ENCODE peak calls at places on chromosomes 6 and 20, in five cellular contexts. T is CD8-positive, alpha-beta T cell; H is effector CD4-positive, alpha-beta T cell; B is hypothalamus; X is lung. E is an unnamed sample.

GRCh38 chr6:12111271-12111670 is 99.2 kb downstream of the HIVEP1 start:
- DNase-seq in T (no peak), H (no peak), X (no peak), B (no peak), E (no peak)

GRCh38 chr20:41483553-41483930 is 116.9 kb upstream of the EMILIN3 start:
- DNase-seq in H (no peak), B (no peak), X (no peak), T (no peak), E (peak; percentile 44)

GRCh38 chr6:130520235-130520634 is 154.4 kb downstream of the TMEM200A start:
- DNase-seq in T (no peak), B (no peak), X (no peak), H (no peak), E (peak; percentile 31)

GRCh38 chr20:43911066-43911465 is 3.6 kb upstream of the TOX2 start:
- DNase-seq in H (no peak), B (no peak), X (peak; percentile 28), T (peak; percentile 43), E (peak; percentile 55)

GRCh38 chr20:34516874-34517542 is 786 bp downstream of the DYNLRB1 start:
- DNase-seq in B (peak; percentile 32), X (no peak), T (no peak), H (peak; percentile 8), E (no peak)

GRCh38 chr6:22717906-22718305 is 148.5 kb downstream of the HDGFL1 start:
- DNase-seq in B (no peak), X (no peak), T (no peak), H (no peak), E (no peak)

GRCh38 chr6:43702522-43703440 is 15.2 kb upstream of the MRPS18A start:
- DNase-seq in H (no peak), B (no peak), T (no peak), X (peak; percentile 93), E (peak; percentile 96)

GRCh38 chr6:118485601-118486550 is 62.2 kb upstream of the PLN start:
- DNase-seq in B (peak; percentile 2), H (no peak), T (no peak), X (no peak), E (no peak)

GRCh38 chr6:23213193-23213592 is 643.8 kb downstream of the HDGFL1 start:
- DNase-seq in H (no peak), B (no peak), T (no peak), X (no peak), E (peak; percentile 46)

GRCh38 chr6:31308050-31308844 is 36.4 kb upstream of the HLA-C start:
- DNase-seq in X (peak; percentile 89), T (peak; percentile 86), H (peak; percentile 56), B (no peak), E (peak; percentile 6)

GRCh38 chr6:84645000-84645399 is 119.4 kb downstream of the TBX18 start:
- DNase-seq in X (no peak), T (no peak), B (no peak), H (no peak), E (peak; percentile 49)

GRCh38 chr6:168004023-168004422 is 6.6 kb downstream of the KIF25 start:
- DNase-seq in T (no peak), B (no peak), H (no peak), X (no peak), E (no peak)

GRCh38 chr20:63102720-63103375 is 96.1 kb upstream of the BHLHE23 start:
- DNase-seq in H (peak; percentile 47), T (peak; percentile 79), X (no peak), B (peak; percentile 31), E (peak; percentile 61)

GRCh38 chr6:156876302-156876701 is 99.1 kb downstream of the ARID1B start:
- DNase-seq in H (no peak), B (peak; percentile 19), T (no peak), X (no peak), E (no peak)

GRCh38 chr6:16918586-16918985 is 157.3 kb upstream of the ATXN1 start:
- DNase-seq in B (no peak), H (no peak), X (no peak), T (no peak), E (no peak)

GRCh38 chr6:39452746-39453145 is 130.2 kb upstream of the KCNK16 start:
- DNase-seq in H (no peak), T (no peak), B (no peak), X (no peak), E (peak; percentile 14)

GRCh38 chr6:102793752-102794151 is 1400.2 kb downstream of the GRIK2 start:
- DNase-seq in X (no peak), T (no peak), H (no peak), B (no peak), E (no peak)

GRCh38 chr6:140017470-140017869 is 643.0 kb upstream of the CITED2 start:
- DNase-seq in X (no peak), T (no peak), B (no peak), H (no peak), E (no peak)

GRCh38 chr20:47099749-47100515 is 205.3 kb downstream of the EYA2 start:
- DNase-seq in T (no peak), B (no peak), H (no peak), X (no peak), E (peak; percentile 44)

GRCh38 chr6:106309766-106310373 is 15.7 kb downstream of the ATG5 start:
- DNase-seq in H (no peak), B (no peak), X (no peak), T (no peak), E (peak; percentile 67)

GRCh38 chr6:10141756-10142443 is 273.0 kb downstream of the TFAP2A start:
- DNase-seq in H (no peak), T (no peak), X (no peak), B (no peak), E (no peak)

GRCh38 chr6:132286298-132287019 is 114.8 kb downstream of the MOXD1 start:
- DNase-seq in X (no peak), H (no peak), B (no peak), T (no peak), E (no peak)

GRCh38 chr6:125169522-125169921 is 15.9 kb downstream of the TPD52L1 start:
- DNase-seq in H (no peak), B (no peak), X (no peak), T (no peak), E (no peak)

GRCh38 chr6:113495521-113495920 is 361.6 kb upstream of the MARCKS start:
- DNase-seq in H (no peak), T (no peak), X (no peak), B (no peak), E (peak; percentile 57)

GRCh38 chr6:12009904-12010634 is 2.0 kb upstream of the HIVEP1 start:
- DNase-seq in T (no peak), X (no peak), H (no peak), B (no peak), E (no peak)

GRCh38 chr6:97947841-97948240 is 664.8 kb upstream of the MMS22L start:
- DNase-seq in X (peak; percentile 80), B (no peak), H (no peak), T (no peak), E (no peak)

GRCh38 chr6:26122402-26122792 is 35.2 kb downstream of the HFE start:
- DNase-seq in X (no peak), T (no peak), B (no peak), H (no peak), E (no peak)

GRCh38 chr6:31114970-31115849 is 610 bp downstream of the PSORS1C1 start:
- DNase-seq in X (no peak), H (no peak), T (no peak), B (no peak), E (peak; percentile 55)

GRCh38 chr20:63884506-63885263 is 10.2 kb upstream of the DNAJC5 start:
- DNase-seq in H (no peak), X (no peak), B (no peak), T (no peak), E (no peak)

GRCh38 chr6:52725530-52726192 is 37.6 kb downstream of the GSTA2 start:
- DNase-seq in T (no peak), X (no peak), H (no peak), B (no peak), E (peak; percentile 22)